ENCODE peak calls at places on chromosomes 5 and 9, in eight cellular contexts. R is OCI-LY7, D is transverse colon, E is trophoblast cell, B is WERI-Rb-1, V is tibial artery, P is sigmoid colon, S is fibroblast of lung. Q is an unnamed sample.

GRCh38 chr9:6715755-6716643 is 41.8 kb upstream of the KDM4C start:
- DNase-seq in R (no peak), D (peak; percentile 85), E (peak; percentile 76), B (no peak), V (peak; percentile 69), P (peak; percentile 67), S (peak; percentile 28), Q (peak; percentile 87)

GRCh38 chr9:110635589-110635988 is 33.0 kb upstream of the MUSK start:
- DNase-seq in R (no peak), D (no peak), E (no peak), B (no peak), V (no peak), P (no peak), S (no peak), Q (no peak)

GRCh38 chr5:180600554-180601041 is 9.3 kb upstream of the SCGB3A1 start:
- DNase-seq in R (no peak), D (no peak), E (no peak), B (no peak), V (peak; percentile 29), P (peak; percentile 48), S (no peak), Q (no peak)

GRCh38 chr5:60299944-60300343 is 400.0 kb downstream of the DEPDC1B start:
- DNase-seq in R (no peak), D (no peak), E (no peak), B (no peak), V (no peak), P (no peak), S (no peak), Q (no peak)

GRCh38 chr9:33186457-33187168 is 19.5 kb upstream of the B4GALT1 start:
- DNase-seq in R (no peak), D (peak; percentile 38), E (peak; percentile 78), B (no peak), V (no peak), P (peak; percentile 77), S (no peak), Q (peak; percentile 76)

GRCh38 chr9:93592389-93593021 is 16.1 kb downstream of the PHF2 start:
- DNase-seq in R (peak; percentile 35), D (no peak), E (no peak), B (peak; percentile 51), V (peak; percentile 32), P (no peak), S (no peak), Q (no peak)

GRCh38 chr5:116626272-116626723 is 51.7 kb upstream of the SEMA6A start:
- DNase-seq in R (no peak), D (peak; percentile 67), E (no peak), B (no peak), V (peak; percentile 89), P (peak; percentile 92), S (peak; percentile 90), Q (peak; percentile 74)

GRCh38 chr5:91977599-91977998 is 594.5 kb upstream of the ARRDC3 start:
- DNase-seq in R (no peak), D (no peak), E (no peak), B (no peak), V (no peak), P (no peak), S (no peak), Q (no peak)

GRCh38 chr9:125538092-125538473 is 168.9 kb downstream of the MAPKAP1 start:
- DNase-seq in R (no peak), D (peak; percentile 60), E (peak; percentile 77), B (no peak), V (no peak), P (no peak), S (peak; percentile 92), Q (peak; percentile 64)

GRCh38 chr9:123238364-123238763 is 30.0 kb downstream of the STRBP start:
- DNase-seq in R (peak; percentile 32), D (no peak), E (no peak), B (no peak), V (no peak), P (no peak), S (no peak), Q (no peak)

GRCh38 chr9:71285191-71285656 is 163.8 kb upstream of the TRPM3 start:
- DNase-seq in R (peak; percentile 63), D (peak; percentile 11), E (peak; percentile 32), B (peak; percentile 55), V (no peak), P (no peak), S (peak; percentile 65), Q (peak; percentile 64)

GRCh38 chr9:8437259-8437658 is 637.7 kb upstream of the DMAC1 start:
- DNase-seq in R (no peak), D (no peak), E (no peak), B (no peak), V (no peak), P (no peak), S (no peak), Q (no peak)
- H3K9me3 ChIP-seq in R (no peaks in the 10 kb centered on the region), D (no peaks in the 10 kb centered on the region), E (no peaks in the 10 kb centered on the region), B (no peaks in the 10 kb centered on the region), V (no peaks in the 10 kb centered on the region), P (no peaks in the 10 kb centered on the region), S (no peaks in the 10 kb centered on the region), Q (no peaks in the 10 kb centered on the region)

GRCh38 chr5:134215757-134216156 is 10.1 kb downstream of the PPP2CA start:
- DNase-seq in R (no peak), D (no peak), E (no peak), B (no peak), V (no peak), P (no peak), S (no peak), Q (no peak)
- H3K36me3 ChIP-seq in R (peaks cover 76% of the 10 kb centered on the region), D (no peaks in the 10 kb centered on the region), E (peaks cover 7% of the 10 kb centered on the region), B (peaks cover 26% of the 10 kb centered on the region), V (peaks cover 4% of the 10 kb centered on the region), P (no peaks in the 10 kb centered on the region), S (no peaks in the 10 kb centered on the region), Q (no peaks in the 10 kb centered on the region)

DNA sequence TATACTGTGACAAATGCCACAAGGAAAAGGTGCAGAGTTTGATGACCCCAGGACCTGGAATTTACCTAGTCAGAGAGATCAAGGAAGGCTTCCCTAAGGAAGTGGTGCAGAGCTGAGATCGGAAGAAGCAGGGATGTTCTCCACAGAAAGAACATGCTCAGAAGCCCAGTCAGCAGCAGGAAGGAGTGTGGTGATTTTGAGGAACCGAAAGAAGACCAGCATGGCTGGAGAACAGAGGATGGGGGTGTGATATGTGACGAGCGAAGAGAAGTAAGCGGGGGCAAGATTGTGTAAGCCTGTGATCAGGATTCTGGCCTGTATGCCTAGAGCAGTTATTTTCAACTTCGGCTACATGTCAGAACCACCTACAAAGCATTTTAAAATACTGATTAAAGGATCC is 18.7 kb upstream of the PIK3R1 start:
- DNase-seq in R (peak; percentile 68), D (peak; percentile 39), E (no peak), B (no peak), V (no peak), P (peak; percentile 73), S (no peak), Q (no peak)
- H3K9me3 ChIP-seq in R (no peaks in the 10 kb centered on the region), D (no peaks in the 10 kb centered on the region), E (no peaks in the 10 kb centered on the region), B (no peaks in the 10 kb centered on the region), V (no peaks in the 10 kb centered on the region), P (no peaks in the 10 kb centered on the region), S (no peaks in the 10 kb centered on the region), Q (no peaks in the 10 kb centered on the region)

GRCh38 chr5:111095982-111096381 is 3.8 kb downstream of the WDR36 start:
- DNase-seq in R (no peak), D (no peak), E (no peak), B (no peak), V (no peak), P (no peak), S (no peak), Q (no peak)

DNA sequence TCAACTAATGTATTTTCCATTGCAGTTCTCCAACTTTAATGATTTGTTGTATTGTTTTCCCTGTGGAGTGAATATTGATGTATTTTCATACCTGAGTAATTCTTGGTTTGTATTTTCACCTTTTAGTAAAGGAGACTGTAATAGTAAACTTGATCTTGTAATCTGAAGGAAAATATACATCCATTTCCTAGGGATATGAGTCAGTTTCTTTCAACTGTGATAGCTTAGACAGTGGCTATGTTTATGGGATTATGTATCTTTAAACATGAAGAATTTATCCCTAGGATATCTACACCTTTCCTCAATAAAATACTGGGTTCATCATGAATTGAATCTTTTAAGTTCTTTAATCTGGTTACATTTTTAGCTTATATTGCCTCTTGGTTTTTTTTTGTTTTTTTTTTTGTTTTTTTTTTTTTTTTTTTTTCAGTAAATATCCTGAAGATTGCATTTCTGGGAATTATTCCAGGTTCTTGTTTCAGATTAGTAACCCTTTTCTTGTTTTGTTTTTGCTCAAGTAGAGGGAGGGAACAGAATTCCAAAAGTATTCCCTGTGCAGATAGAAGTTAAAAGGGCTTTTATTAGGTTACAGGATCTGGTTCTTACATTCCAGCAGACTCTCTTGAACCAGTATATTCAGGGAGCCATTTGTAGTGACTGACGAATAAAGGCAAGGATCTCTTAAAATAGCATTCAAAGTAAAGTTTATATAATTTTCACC is 7.1 kb downstream of the WDR36 start:
- DNase-seq in R (no peak), D (no peak), E (no peak), B (no peak), V (no peak), P (no peak), S (peak; percentile 16), Q (no peak)
- H3K36me3 ChIP-seq in R (peaks cover 99% of the 10 kb centered on the region), D (peaks cover 30% of the 10 kb centered on the region), E (peaks cover 1% of the 10 kb centered on the region), B (peaks cover 57% of the 10 kb centered on the region), V (peaks cover 71% of the 10 kb centered on the region), P (peaks cover 18% of the 10 kb centered on the region), S (peaks cover 3% of the 10 kb centered on the region), Q (peaks cover 23% of the 10 kb centered on the region)

GRCh38 chr9:20330688-20331087 is 291.6 kb downstream of the MLLT3 start:
- DNase-seq in R (no peak), D (no peak), E (no peak), B (no peak), V (no peak), P (no peak), S (no peak), Q (no peak)
- H3K9me3 ChIP-seq in R (no peaks in the 10 kb centered on the region), D (no peaks in the 10 kb centered on the region), E (peaks cover 1% of the 10 kb centered on the region), B (no peaks in the 10 kb centered on the region), V (no peaks in the 10 kb centered on the region), P (no peaks in the 10 kb centered on the region), S (no peaks in the 10 kb centered on the region), Q (no peaks in the 10 kb centered on the region)

GRCh38 chr5:150046031-150046430 is 40.3 kb downstream of the CSF1R start:
- DNase-seq in R (no peak), D (no peak), E (no peak), B (no peak), V (no peak), P (no peak), S (no peak), Q (no peak)
- H3K36me3 ChIP-seq in R (peaks cover 97% of the 10 kb centered on the region), D (peaks cover 59% of the 10 kb centered on the region), E (peaks cover 49% of the 10 kb centered on the region), B (peaks cover 98% of the 10 kb centered on the region), V (peaks cover 97% of the 10 kb centered on the region), P (peaks cover 80% of the 10 kb centered on the region), S (peaks cover 34% of the 10 kb centered on the region), Q (peaks cover 32% of the 10 kb centered on the region)

GRCh38 chr9:135269912-135270630 is 182.6 kb downstream of the OLFM1 start:
- DNase-seq in R (no peak), D (no peak), E (no peak), B (peak; percentile 62), V (no peak), P (no peak), S (no peak), Q (no peak)

GRCh38 chr9:135272608-135273007 is 185.1 kb downstream of the OLFM1 start:
- DNase-seq in R (no peak), D (no peak), E (no peak), B (no peak), V (no peak), P (no peak), S (no peak), Q (no peak)

GRCh38 chr9:135275926-135276289 is 188.4 kb downstream of the OLFM1 start:
- DNase-seq in R (no peak), D (no peak), E (no peak), B (no peak), V (no peak), P (no peak), S (no peak), Q (no peak)

GRCh38 chr9:135275163-135275925 is 187.9 kb downstream of the OLFM1 start:
- DNase-seq in R (no peak), D (no peak), E (no peak), B (no peak), V (no peak), P (no peak), S (no peak), Q (peak; percentile 82)

GRCh38 chr9:135273077-135273476 is 185.6 kb downstream of the OLFM1 start:
- DNase-seq in R (no peak), D (no peak), E (no peak), B (peak; percentile 90), V (no peak), P (no peak), S (no peak), Q (no peak)
- H3K9me3 ChIP-seq in R (no peaks in the 10 kb centered on the region), D (no peaks in the 10 kb centered on the region), E (peaks cover 9% of the 10 kb centered on the region), B (no peaks in the 10 kb centered on the region), V (no peaks in the 10 kb centered on the region), P (no peaks in the 10 kb centered on the region), S (peaks cover 2% of the 10 kb centered on the region), Q (no peaks in the 10 kb centered on the region)